ENCODE peak calls at places on chromosomes 5 and 9, in nine cellular contexts. Z, H, S, O, U, T, D, V and A are unnamed samples.

GRCh38 chr5:9947231-9947693 is 302.4 kb downstream of the ATPSCKMT start:
- DNase-seq in Z (no peak), H (no peak), S (no peak), O (no peak), U (no peak), T (no peak), D (no peak), V (no peak), A (no peak)

GRCh38 chr9:5578698-5579085 is 50.2 kb upstream of the RIC1 start:
- DNase-seq in Z (no peak), H (no peak), S (no peak), O (no peak), U (no peak), T (no peak), D (no peak), V (no peak), A (no peak)

GRCh38 chr9:110148384-110148783 is 59.6 kb downstream of the C9orf152 start:
- DNase-seq in Z (no peak), H (peak), S (peak), O (no peak), U (no peak), T (no peak), D (no peak), V (no peak), A (no peak)

GRCh38 chr9:79736051-79736450 is 164.3 kb downstream of the TLE4 start:
- DNase-seq in Z (no peak), H (no peak), S (no peak), O (no peak), U (no peak), T (no peak), D (no peak), V (no peak), A (no peak)

GRCh38 chr5:150642567-150642927 is 2.1 kb downstream of the SYNPO start:
- DNase-seq in Z (peak), H (no peak), S (no peak), O (no peak), U (peak), T (no peak), D (no peak), V (peak), A (no peak)

GRCh38 chr9:135137398-135137832 is 49.9 kb downstream of the OLFM1 start:
- DNase-seq in Z (no peak), H (no peak), S (no peak), O (no peak), U (no peak), T (no peak), D (no peak), V (no peak), A (peak)

GRCh38 chr5:172640822-172641358 is at the start of gene NEURL1B:
- DNase-seq in Z (peak), H (peak), S (peak), O (peak), U (peak), T (peak), D (no peak), V (no peak), A (no peak)

GRCh38 chr9:96383165-96383939 is at the start of gene SLC35D2:
- DNase-seq in Z (peak), H (no peak), S (peak), O (peak), U (peak), T (no peak), D (no peak), V (peak), A (peak)

GRCh38 chr9:136687721-136688223 is 515 bp upstream of the AGPAT2 start:
- DNase-seq in Z (no peak), H (no peak), S (no peak), O (no peak), U (no peak), T (no peak), D (no peak), V (no peak), A (peak)

GRCh38 chr5:76788362-76788761 is 30.5 kb upstream of the F2RL1 start:
- DNase-seq in Z (no peak), H (no peak), S (no peak), O (no peak), U (no peak), T (no peak), D (no peak), V (no peak), A (no peak)